ENCODE peak calls at places on chromosomes 6 and 20, in four cellular contexts. G, B, N and L are unnamed samples.

GRCh38 chr6:38034269-38034914 is 214.9 kb downstream of the ZFAND3 start:
- DNase-seq in N (no peak), G (no peak), B (no peak), L (no peak)

GRCh38 chr20:17646209-17646717 is 35.8 kb downstream of the RRBP1 start:
- DNase-seq in N (no peak), B (no peak), G (no peak), L (no peak)

GRCh38 chr6:159887146-159887545 is 3.6 kb upstream of the MAS1 start:
- DNase-seq in B (no peak), N (no peak), G (no peak), L (no peak)

GRCh38 chr20:23078351-23078993 is 7.7 kb downstream of the CD93 start:
- DNase-seq in N (no peak), B (no peak), G (no peak), L (no peak)

GRCh38 chr20:45406260-45407066 is 1.6 kb upstream of the DBNDD2 start:
- DNase-seq in N (peak; percentile 49), B (no peak), G (peak; percentile 43), L (peak; percentile 84)

GRCh38 chr6:15586528-15586927 is 76.3 kb downstream of the DTNBP1 start:
- DNase-seq in G (no peak), B (no peak), N (no peak), L (no peak)

GRCh38 chr20:57060407-57061057 is 205.9 kb downstream of the BMP7 start:
- DNase-seq in G (no peak), N (no peak), B (no peak), L (no peak)

GRCh38 chr6:751765-752164 is 58.8 kb upstream of the EXOC2 start:
- DNase-seq in N (no peak), B (no peak), G (no peak), L (no peak)

GRCh38 chr6:132648356-132648755 is 10.6 kb downstream of the TAAR1 start:
- DNase-seq in B (no peak), N (no peak), G (no peak), L (no peak)

GRCh38 chr6:5031150-5031549 is 27.3 kb upstream of the RPP40 start:
- DNase-seq in G (no peak), B (no peak), N (no peak), L (no peak)

GRCh38 chr20:59324441-59324840 is 24.0 kb downstream of the EDN3 start:
- DNase-seq in B (no peak), N (no peak), G (no peak), L (no peak)

GRCh38 chr20:32443386-32443974 is 85.3 kb downstream of the ASXL1 start:
- DNase-seq in G (peak; percentile 38), N (no peak), B (no peak), L (peak; percentile 4)

GRCh38 chr6:70686548-70687133 is 19.0 kb downstream of the SMAP1 start:
- DNase-seq in B (peak; percentile 35), G (peak; percentile 33), N (peak; percentile 7), L (no peak)